ENCODE peak calls at places on chromosomes 6 and 20, in four cellular contexts. One of them, this sample, is unnamed. For H3K9me3, the result is how much of the 10 kb centered on the place peaks cover.

GRCh38 chr20:8330316-8330784 is 198.3 kb downstream of the PLCB1 start:
- DNase-seq in spleen: no peak
- DNase-seq in cardiac muscle cell: peak
- DNase-seq in effector memory CD4-positive, alpha-beta T cell: no peak
- DNase-seq in this sample: no peak

GRCh38 chr6:1749041-1749440 is 139.3 kb downstream of the FOXC1 start:
- DNase-seq in spleen: no peak
- DNase-seq in effector memory CD4-positive, alpha-beta T cell: no peak
- DNase-seq in cardiac muscle cell: no peak
- DNase-seq in this sample: no peak

GRCh38 chr20:40561187-40561586 is 127.8 kb downstream of the MAFB start:
- DNase-seq in effector memory CD4-positive, alpha-beta T cell: no peak
- DNase-seq in cardiac muscle cell: no peak
- DNase-seq in spleen: no peak
- DNase-seq in this sample: no peak

GRCh38 chr6:53956068-53956711 is 155.1 kb upstream of the MLIP start:
- DNase-seq in effector memory CD4-positive, alpha-beta T cell: no peak
- DNase-seq in cardiac muscle cell: peak
- DNase-seq in spleen: peak
- DNase-seq in this sample: no peak

GRCh38 chr6:73109659-73110058 is 115.6 kb downstream of the KHDC1L start:
- DNase-seq in spleen: no peak
- DNase-seq in effector memory CD4-positive, alpha-beta T cell: no peak
- DNase-seq in cardiac muscle cell: no peak
- DNase-seq in this sample: no peak

GRCh38 chr6:161869491-161869890 is 595.6 kb upstream of the AGPAT4 start:
- DNase-seq in effector memory CD4-positive, alpha-beta T cell: no peak
- DNase-seq in cardiac muscle cell: no peak
- DNase-seq in spleen: no peak
- DNase-seq in this sample: no peak

GRCh38 chr6:161128680-161129196 is 137.2 kb downstream of the MAP3K4 start:
- DNase-seq in effector memory CD4-positive, alpha-beta T cell: peak
- DNase-seq in spleen: no peak
- DNase-seq in cardiac muscle cell: peak
- DNase-seq in this sample: no peak

GRCh38 chr20:57020364-57020763 is 246.1 kb downstream of the BMP7 start:
- DNase-seq in spleen: no peak
- DNase-seq in cardiac muscle cell: no peak
- DNase-seq in effector memory CD4-positive, alpha-beta T cell: no peak
- DNase-seq in this sample: no peak

GRCh38 chr20:50321797-50322480 is 131.3 kb downstream of the CEBPB start:
- DNase-seq in spleen: peak
- DNase-seq in effector memory CD4-positive, alpha-beta T cell: no peak
- DNase-seq in cardiac muscle cell: peak
- DNase-seq in this sample: no peak

GRCh38 chr6:41767112-41767946 is 12.4 kb downstream of the FRS3 start:
- DNase-seq in cardiac muscle cell: peak
- DNase-seq in effector memory CD4-positive, alpha-beta T cell: no peak
- DNase-seq in spleen: no peak
- DNase-seq in this sample: no peak

GRCh38 chr6:142744836-142745235 is 200.1 kb downstream of the HIVEP2 start:
- DNase-seq in spleen: no peak
- DNase-seq in cardiac muscle cell: peak
- DNase-seq in effector memory CD4-positive, alpha-beta T cell: no peak
- DNase-seq in this sample: no peak

GRCh38 chr20:11411765-11412164 is 505.9 kb upstream of the BTBD3 start:
- DNase-seq in cardiac muscle cell: no peak
- DNase-seq in effector memory CD4-positive, alpha-beta T cell: no peak
- DNase-seq in spleen: no peak
- DNase-seq in this sample: no peak

GRCh38 chr6:164207024-164207423 is 792.5 kb downstream of the QKI start:
- DNase-seq in effector memory CD4-positive, alpha-beta T cell: no peak
- DNase-seq in spleen: no peak
- DNase-seq in cardiac muscle cell: no peak
- DNase-seq in this sample: no peak

GRCh38 chr6:95767897-95768463 is 190.6 kb downstream of the MANEA start:
- DNase-seq in spleen: no peak
- DNase-seq in effector memory CD4-positive, alpha-beta T cell: no peak
- DNase-seq in cardiac muscle cell: no peak
- DNase-seq in this sample: no peak

GRCh38 chr20:41627001-41627400 is 8.8 kb upstream of the CHD6 start:
- DNase-seq in spleen: no peak
- DNase-seq in effector memory CD4-positive, alpha-beta T cell: no peak
- DNase-seq in cardiac muscle cell: no peak
- DNase-seq in this sample: no peak

GRCh38 chr6:5638666-5639065 is 368.1 kb downstream of the NRN1 start:
- DNase-seq in spleen: no peak
- DNase-seq in cardiac muscle cell: no peak
- DNase-seq in effector memory CD4-positive, alpha-beta T cell: no peak
- DNase-seq in this sample: no peak

GRCh38 chr20:8800089-8800488 is 268.8 kb upstream of the PLCB4 start:
- DNase-seq in cardiac muscle cell: no peak
- DNase-seq in effector memory CD4-positive, alpha-beta T cell: no peak
- DNase-seq in spleen: no peak
- DNase-seq in this sample: no peak

GRCh38 chr20:1264727-1265126 is 1.4 kb upstream of the SNPH start:
- DNase-seq in spleen: no peak
- DNase-seq in cardiac muscle cell: no peak
- DNase-seq in effector memory CD4-positive, alpha-beta T cell: no peak
- DNase-seq in this sample: no peak

GRCh38 chr6:37784585-37784967 is 35.0 kb upstream of the ZFAND3 start:
- DNase-seq in effector memory CD4-positive, alpha-beta T cell: no peak
- DNase-seq in spleen: no peak
- DNase-seq in cardiac muscle cell: no peak
- DNase-seq in this sample: no peak

GRCh38 chr20:14622796-14623195 is 285.4 kb upstream of the FLRT3 start:
- DNase-seq in effector memory CD4-positive, alpha-beta T cell: no peak
- DNase-seq in cardiac muscle cell: peak
- DNase-seq in spleen: no peak
- DNase-seq in this sample: no peak

GRCh38 chr6:45422541-45423110 is 44.9 kb upstream of the SUPT3H start:
- DNase-seq in spleen: peak
- DNase-seq in effector memory CD4-positive, alpha-beta T cell: peak
- DNase-seq in cardiac muscle cell: peak
- DNase-seq in this sample: peak

GRCh38 chr6:72286911-72287311 is 335.0 kb upstream of the KCNQ5 start:
- DNase-seq in effector memory CD4-positive, alpha-beta T cell: no peak
- DNase-seq in spleen: no peak
- DNase-seq in cardiac muscle cell: peak
- DNase-seq in this sample: no peak

GRCh38 chr20:47652794-47653193 is 132.5 kb downstream of the SULF2 start:
- DNase-seq in spleen: no peak
- DNase-seq in cardiac muscle cell: no peak
- DNase-seq in effector memory CD4-positive, alpha-beta T cell: no peak
- DNase-seq in this sample: no peak

GRCh38 chr6:37696841-37697735 is 595 bp downstream of the MDGA1 start:
- DNase-seq in cardiac muscle cell: peak
- DNase-seq in spleen: peak
- DNase-seq in effector memory CD4-positive, alpha-beta T cell: no peak
- DNase-seq in this sample: peak

DNA sequence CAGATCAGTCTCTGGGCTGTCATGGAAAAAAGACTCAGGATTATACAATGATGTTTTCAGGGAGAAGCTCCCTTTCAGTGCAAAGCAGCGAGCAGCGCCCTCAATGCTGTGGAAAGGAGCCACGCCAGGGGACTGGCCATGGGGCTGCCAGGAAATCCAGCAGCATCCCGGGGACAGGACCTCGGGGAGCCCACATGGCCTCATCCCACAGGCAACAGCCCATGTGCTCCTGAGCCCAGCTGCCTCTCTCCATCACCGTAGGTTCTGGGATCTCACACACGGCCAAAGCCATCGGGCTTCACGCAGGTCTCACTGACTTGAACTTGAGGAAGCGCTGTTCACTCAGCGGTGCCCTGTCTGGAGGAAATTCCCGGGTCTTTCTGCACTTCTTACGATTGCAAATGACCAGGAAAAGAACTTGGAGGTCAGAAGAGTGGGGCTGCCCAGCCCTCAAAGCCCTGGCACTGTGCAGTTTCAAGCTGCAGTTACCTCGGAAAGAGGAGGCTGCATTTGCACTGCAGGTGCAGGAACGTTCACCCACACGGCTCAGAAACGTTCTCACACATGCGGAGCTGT is 125.9 kb upstream of the THBS2 start:
- DNase-seq in effector memory CD4-positive, alpha-beta T cell: no peak
- DNase-seq in cardiac muscle cell: no peak
- DNase-seq in spleen: no peak
- DNase-seq in this sample: no peak
- H3K9me3 ChIP-seq in effector memory CD4-positive, alpha-beta T cell: under half
- H3K9me3 ChIP-seq in cardiac muscle cell: under half
- H3K9me3 ChIP-seq in spleen: under half
- H3K9me3 ChIP-seq in this sample: under half

GRCh38 chr20:31260326-31260932 is 3.0 kb downstream of the DEFB115 start:
- DNase-seq in effector memory CD4-positive, alpha-beta T cell: no peak
- DNase-seq in spleen: no peak
- DNase-seq in cardiac muscle cell: no peak
- DNase-seq in this sample: no peak

GRCh38 chr20:31256959-31257358 is 505 bp upstream of the DEFB115 start:
- DNase-seq in effector memory CD4-positive, alpha-beta T cell: no peak
- DNase-seq in cardiac muscle cell: no peak
- DNase-seq in spleen: no peak
- DNase-seq in this sample: no peak

DNA sequence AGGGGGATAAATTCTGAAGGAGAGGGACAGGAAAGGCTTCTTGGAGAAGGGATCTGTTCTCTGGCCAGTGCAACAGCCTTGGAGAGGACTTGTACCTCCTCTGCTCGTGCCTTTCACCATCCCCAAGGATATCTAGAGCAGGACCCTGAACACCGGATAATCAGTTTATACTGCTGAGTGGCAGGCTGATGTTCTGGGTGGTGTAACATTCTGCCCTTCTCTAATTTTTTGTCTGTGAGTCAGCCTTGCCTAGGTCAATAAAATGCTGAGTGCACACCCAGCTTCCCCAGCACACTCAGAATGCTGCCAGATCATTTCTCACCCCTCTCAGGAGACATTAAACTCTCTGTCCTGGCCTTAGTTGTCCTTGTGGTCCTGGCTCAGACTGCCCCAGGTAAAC is at the start of gene DEFB115:
- DNase-seq in cardiac muscle cell: no peak
- DNase-seq in effector memory CD4-positive, alpha-beta T cell: no peak
- DNase-seq in spleen: no peak
- DNase-seq in this sample: no peak
- H3K9me3 ChIP-seq in cardiac muscle cell: under half
- H3K9me3 ChIP-seq in effector memory CD4-positive, alpha-beta T cell: under half
- H3K9me3 ChIP-seq in spleen: under half
- H3K9me3 ChIP-seq in this sample: under half

DNA sequence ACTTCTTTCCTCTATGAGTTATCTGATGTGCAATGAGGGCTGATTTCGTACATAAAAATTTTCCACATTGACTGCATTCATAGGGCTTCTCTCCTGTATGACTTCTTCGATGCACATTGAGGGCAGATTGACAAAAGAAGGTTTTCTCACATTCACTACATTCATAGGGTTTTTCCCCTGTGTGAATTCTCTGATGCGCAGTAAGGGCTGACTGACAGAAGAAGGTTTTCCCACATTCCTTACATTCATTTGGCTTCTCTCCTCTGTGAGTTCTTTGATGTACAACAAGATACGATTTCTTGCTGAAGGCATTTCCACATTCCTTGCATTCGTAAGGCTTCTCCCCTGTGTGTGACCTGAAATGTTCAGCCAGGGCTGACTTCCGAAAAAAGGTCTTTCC is 11.4 kb downstream of the ZNF334 start:
- DNase-seq in effector memory CD4-positive, alpha-beta T cell: no peak
- DNase-seq in cardiac muscle cell: no peak
- DNase-seq in spleen: no peak
- DNase-seq in this sample: no peak
- H3K9me3 ChIP-seq in effector memory CD4-positive, alpha-beta T cell: under half
- H3K9me3 ChIP-seq in cardiac muscle cell: under half
- H3K9me3 ChIP-seq in spleen: under half
- H3K9me3 ChIP-seq in this sample: under half

GRCh38 chr6:168258795-168259194 is 60.8 kb downstream of the DACT2 start:
- DNase-seq in effector memory CD4-positive, alpha-beta T cell: no peak
- DNase-seq in cardiac muscle cell: no peak
- DNase-seq in spleen: no peak
- DNase-seq in this sample: no peak
- H3K9me3 ChIP-seq in effector memory CD4-positive, alpha-beta T cell: under half
- H3K9me3 ChIP-seq in cardiac muscle cell: under half
- H3K9me3 ChIP-seq in spleen: under half
- H3K9me3 ChIP-seq in this sample: under half

GRCh38 chr6:131054392-131055250 is 8.4 kb downstream of the EPB41L2 start:
- DNase-seq in effector memory CD4-positive, alpha-beta T cell: no peak
- DNase-seq in spleen: no peak
- DNase-seq in cardiac muscle cell: no peak
- DNase-seq in this sample: no peak
- H3K9me3 ChIP-seq in effector memory CD4-positive, alpha-beta T cell: under half
- H3K9me3 ChIP-seq in spleen: under half
- H3K9me3 ChIP-seq in cardiac muscle cell: under half
- H3K9me3 ChIP-seq in this sample: under half

GRCh38 chr6:150291968-150292710 is 76.7 kb upstream of the IYD start:
- DNase-seq in effector memory CD4-positive, alpha-beta T cell: no peak
- DNase-seq in cardiac muscle cell: no peak
- DNase-seq in spleen: no peak
- DNase-seq in this sample: no peak

GRCh38 chr6:150289454-150290071 is 79.2 kb upstream of the IYD start:
- DNase-seq in spleen: no peak
- DNase-seq in cardiac muscle cell: no peak
- DNase-seq in effector memory CD4-positive, alpha-beta T cell: no peak
- DNase-seq in this sample: no peak

GRCh38 chr6:150288456-150288855 is 80.4 kb upstream of the IYD start:
- DNase-seq in effector memory CD4-positive, alpha-beta T cell: no peak
- DNase-seq in cardiac muscle cell: no peak
- DNase-seq in spleen: no peak
- DNase-seq in this sample: no peak

GRCh38 chr6:150293019-150293418 is 75.8 kb upstream of the IYD start:
- DNase-seq in effector memory CD4-positive, alpha-beta T cell: no peak
- DNase-seq in spleen: no peak
- DNase-seq in cardiac muscle cell: no peak
- DNase-seq in this sample: no peak

GRCh38 chr6:150290429-150290828 is 78.4 kb upstream of the IYD start:
- DNase-seq in effector memory CD4-positive, alpha-beta T cell: no peak
- DNase-seq in spleen: no peak
- DNase-seq in cardiac muscle cell: peak
- DNase-seq in this sample: no peak
- H3K9me3 ChIP-seq in effector memory CD4-positive, alpha-beta T cell: under half
- H3K9me3 ChIP-seq in spleen: under half
- H3K9me3 ChIP-seq in cardiac muscle cell: under half
- H3K9me3 ChIP-seq in this sample: under half

GRCh38 chr20:3121271-3121911 is 36.9 kb upstream of the AVP start:
- DNase-seq in cardiac muscle cell: no peak
- DNase-seq in spleen: no peak
- DNase-seq in effector memory CD4-positive, alpha-beta T cell: no peak
- DNase-seq in this sample: no peak

GRCh38 chr20:3119044-3119443 is 34.5 kb upstream of the AVP start:
- DNase-seq in effector memory CD4-positive, alpha-beta T cell: no peak
- DNase-seq in spleen: no peak
- DNase-seq in cardiac muscle cell: peak
- DNase-seq in this sample: no peak

GRCh38 chr20:3123542-3123941 is 36.1 kb downstream of the FASTKD5 start:
- DNase-seq in effector memory CD4-positive, alpha-beta T cell: no peak
- DNase-seq in cardiac muscle cell: no peak
- DNase-seq in spleen: no peak
- DNase-seq in this sample: no peak

GRCh38 chr20:3126527-3126859 is 33.2 kb downstream of the FASTKD5 start:
- DNase-seq in spleen: no peak
- DNase-seq in effector memory CD4-positive, alpha-beta T cell: no peak
- DNase-seq in cardiac muscle cell: no peak
- DNase-seq in this sample: no peak

GRCh38 chr20:3121955-3122610 is 37.6 kb upstream of the AVP start:
- DNase-seq in cardiac muscle cell: no peak
- DNase-seq in effector memory CD4-positive, alpha-beta T cell: no peak
- DNase-seq in spleen: no peak
- DNase-seq in this sample: no peak
- H3K9me3 ChIP-seq in cardiac muscle cell: under half
- H3K9me3 ChIP-seq in effector memory CD4-positive, alpha-beta T cell: under half
- H3K9me3 ChIP-seq in spleen: under half
- H3K9me3 ChIP-seq in this sample: under half

GRCh38 chr20:36587388-36588136 is 14.2 kb downstream of the TGIF2 start:
- DNase-seq in effector memory CD4-positive, alpha-beta T cell: no peak
- DNase-seq in cardiac muscle cell: no peak
- DNase-seq in spleen: no peak
- DNase-seq in this sample: no peak
- H3K9me3 ChIP-seq in effector memory CD4-positive, alpha-beta T cell: under half
- H3K9me3 ChIP-seq in cardiac muscle cell: under half
- H3K9me3 ChIP-seq in spleen: under half
- H3K9me3 ChIP-seq in this sample: under half